ENCODE peak calls at places on chromosomes 13 and 19, in seven cellular contexts. K is stimulated activated CD8-positive, alpha-beta memory T cell treated with anti-CD3 and anti-CD28 coated beads, Interleukin-15, amount 100 ng/mL, for 1 hour; T is RCC 7860; A is cardiac muscle cell; W is kidney glomerular epithelial cell; X is stimulated activated CD4-positive, alpha-beta T cell treated with anti-CD3 and anti-CD28 coated beads, TNF-alpha, amount 100 ng/mL, for 48 hours; E is activated naive CD4-positive, alpha-beta T cell treated with anti-CD3 and anti-CD28 coated beads, Interleukin-2, amount 10 ng/mL, durations not matched to agents 7 days and 5 days. B is an unnamed sample.

GRCh38 chr13:45179428-45179827 is 21.4 kb downstream of the KCTD4 start:
- DNase-seq in X (no peak), T (peak), E (no peak), W (peak), A (no peak), K (no peak), B (peak)

GRCh38 chr19:4196587-4197148 is 14.2 kb downstream of the ANKRD24 start:
- DNase-seq in K (no peak), E (no peak), X (no peak), A (no peak), T (no peak), W (no peak), B (no peak)

GRCh38 chr19:38676023-38676877 is 28.8 kb downstream of the ACTN4 start:
- DNase-seq in K (no peak), T (peak), E (no peak), A (peak), W (peak), X (no peak), B (peak)

GRCh38 chr19:13154241-13154778 is 4.1 kb downstream of the IER2 start:
- DNase-seq in E (peak), A (peak), W (peak), X (no peak), K (no peak), T (peak), B (peak)

GRCh38 chr19:4909172-4909896 is at the start of gene UHRF1:
- DNase-seq in W (no peak), T (peak), K (no peak), E (peak), X (peak), A (no peak), B (no peak)

GRCh38 chr13:113291997-113292862 is 4.8 kb upstream of the LAMP1 start:
- DNase-seq in E (peak), W (peak), T (no peak), X (peak), K (no peak), A (peak), B (peak)

GRCh38 chr13:27137759-27138158 is 33.9 kb downstream of the USP12 start:
- DNase-seq in T (no peak), A (no peak), W (no peak), X (no peak), E (no peak), K (no peak), B (no peak)

GRCh38 chr13:31008400-31009115 is 76.1 kb downstream of the TEX26 start:
- DNase-seq in A (peak), T (peak), X (no peak), E (no peak), W (no peak), K (no peak), B (peak)

GRCh38 chr13:27079421-27079958 is 92.1 kb downstream of the USP12 start:
- DNase-seq in T (peak), W (peak), X (no peak), K (no peak), E (no peak), A (peak), B (peak)

GRCh38 chr19:27822336-27822735 is 1390.6 kb downstream of the UQCRFS1 start:
- DNase-seq in W (no peak), K (no peak), X (no peak), A (no peak), T (peak), E (no peak), B (peak)

GRCh38 chr13:64480648-64481047 is 2749.5 kb downstream of the PCDH9 start:
- DNase-seq in W (no peak), E (no peak), K (no peak), A (peak), X (no peak), T (no peak), B (no peak)

GRCh38 chr13:48892311-48892710 is 83.4 kb upstream of the FNDC3A start:
- DNase-seq in E (no peak), K (no peak), A (peak), T (peak), X (no peak), W (peak), B (peak)

GRCh38 chr19:42060117-42060516 is 9.9 kb downstream of the GRIK5 start:
- DNase-seq in X (no peak), T (no peak), A (no peak), K (no peak), W (no peak), E (no peak), B (no peak)